ENCODE peak calls at places on chromosome 14, in four cellular contexts. Y, D, I and R are unnamed samples.

GRCh38 chr14:42480235-42480634 is 873.6 kb downstream of the LRFN5 start:
- ATAC-seq in Y (no peak), D (no peak), I (no peak), R (no peak)

GRCh38 chr14:22553445-22553844 is 35.6 kb downstream of the DAD1 start:
- ATAC-seq in Y (no peak), D (no peak), I (no peak), R (no peak)

GRCh38 chr14:32606297-32606696 is 277.2 kb downstream of the AKAP6 start:
- ATAC-seq in Y (no peak), I (no peak), D (no peak), R (peak)

GRCh38 chr14:34676516-34677211 is 37.7 kb downstream of the CFL2 start:
- ATAC-seq in Y (no peak), D (no peak), I (no peak), R (no peak)

GRCh38 chr14:27845241-27845850 is 921.2 kb upstream of the FOXG1 start:
- ATAC-seq in I (no peak), Y (no peak), D (no peak), R (no peak)

GRCh38 chr14:21136024-21136423 is 19.8 kb downstream of the OR5AU1 start:
- ATAC-seq in D (no peak), I (no peak), Y (no peak), R (no peak)

GRCh38 chr14:35301334-35302210 is 9.4 kb downstream of the PSMA6 start:
- ATAC-seq in D (no peak), I (no peak), Y (peak), R (peak)

GRCh38 chr14:31988237-31988636 is 88.9 kb upstream of the ARHGAP5 start:
- ATAC-seq in Y (no peak), D (no peak), I (peak), R (no peak)

GRCh38 chr14:92549853-92550244 is 36.3 kb downstream of the RIN3 start:
- ATAC-seq in I (peak), Y (no peak), D (peak), R (no peak)

GRCh38 chr14:32349322-32349721 is 20.2 kb downstream of the AKAP6 start:
- ATAC-seq in D (no peak), I (no peak), Y (no peak), R (no peak)

GRCh38 chr14:56874375-56874774 is 64.1 kb upstream of the OTX2 start:
- ATAC-seq in D (no peak), I (no peak), Y (no peak), R (no peak)

GRCh38 chr14:68011629-68012028 is 192.1 kb downstream of the RAD51B start:
- ATAC-seq in D (peak), Y (no peak), I (peak), R (no peak)

GRCh38 chr14:79543966-79544365 is 667.3 kb downstream of the DIO2 start:
- ATAC-seq in Y (no peak), I (no peak), D (no peak), R (no peak)

GRCh38 chr14:106691601-106692291 is 1165.4 kb downstream of the TMEM121 start:
- ATAC-seq in D (no peak), Y (peak), I (no peak), R (no peak)

GRCh38 chr14:102610968-102611811 is 18.7 kb downstream of the RCOR1 start:
- ATAC-seq in Y (no peak), I (peak), D (no peak), R (no peak)

GRCh38 chr14:29419736-29420135 is 507.9 kb downstream of the PRKD1 start:
- ATAC-seq in I (no peak), Y (no peak), D (no peak), R (no peak)

GRCh38 chr14:105192866-105193731 is 12.0 kb upstream of the NUDT14 start:
- ATAC-seq in Y (peak), D (no peak), I (peak), R (peak)

GRCh38 chr14:57199911-57200310 is 68.8 kb downstream of the EXOC5 start:
- ATAC-seq in D (no peak), Y (peak), I (no peak), R (no peak)

GRCh38 chr14:22814945-22815713 is at the start of gene SLC7A7:
- ATAC-seq in Y (no peak), D (no peak), I (peak), R (no peak)

GRCh38 chr14:70359076-70359424 is 433 bp downstream of the COX16 start:
- ATAC-seq in Y (no peak), I (no peak), D (no peak), R (no peak)

GRCh38 chr14:39368261-39368959 is 63.8 kb downstream of the FBXO33 start:
- ATAC-seq in D (peak), I (peak), Y (no peak), R (no peak)

GRCh38 chr14:65959563-65960024 is 526.6 kb upstream of the CCDC196 start:
- ATAC-seq in Y (no peak), D (no peak), I (no peak), R (no peak)

GRCh38 chr14:77979666-77980351 is 179.9 kb downstream of the ADCK1 start:
- ATAC-seq in I (no peak), Y (no peak), D (peak), R (no peak)

GRCh38 chr14:71534506-71534905 is 397.7 kb upstream of the RGS6 start:
- ATAC-seq in Y (no peak), D (no peak), I (no peak), R (no peak)

GRCh38 chr14:94038510-94038909 is 12.4 kb downstream of the OTUB2 start:
- ATAC-seq in Y (no peak), D (no peak), I (no peak), R (no peak)

GRCh38 chr14:34301107-34301734 is 160.8 kb downstream of the SPTSSA start:
- ATAC-seq in D (no peak), Y (no peak), I (peak), R (no peak)

GRCh38 chr14:101835166-101835557 is 73.7 kb downstream of the PPP2R5C start:
- ATAC-seq in I (peak), Y (no peak), D (no peak), R (no peak)

GRCh38 chr14:103545915-103546650 is 16.4 kb downstream of the BAG5 start:
- ATAC-seq in D (no peak), I (no peak), Y (no peak), R (no peak)

GRCh38 chr14:55353686-55354467 is 57.8 kb downstream of the ATG14 start:
- ATAC-seq in D (peak), I (no peak), Y (peak), R (peak)

GRCh38 chr14:42555365-42555764 is 948.7 kb downstream of the LRFN5 start:
- ATAC-seq in I (peak), D (no peak), Y (no peak), R (no peak)

GRCh38 chr14:105315211-105315721 is 718 bp downstream of the PACS2 start:
- ATAC-seq in Y (no peak), D (peak), I (peak), R (peak)

GRCh38 chr14:31967669-31967975 is 109.5 kb upstream of the ARHGAP5 start:
- ATAC-seq in I (no peak), Y (no peak), D (no peak), R (no peak)